ENCODE peak calls at places on chromosomes 5 and 9, in ten cellular contexts. Q is head of caudate nucleus; Z is endothelial cell of umbilical vein; N is activated naive CD4-positive, alpha-beta T cell; U is NCI-H1092; C is T-helper 2 cell; F is H9; G is naive B cell; S is GM12878; O is CD8-positive, alpha-beta T cell. Y is an unnamed sample.

GRCh38 chr9:21434202-21435014 is 5.8 kb upstream of the IFNA1 start:
- DNase-seq in N (peak), C (peak), O (no peak), Q (peak), Z (peak), G (peak), S (no peak), U (peak), F (no peak), Y (peak)

GRCh38 chr9:125732562-125732961 is 14.6 kb upstream of the PBX3 start:
- DNase-seq in Q (no peak), U (no peak), G (no peak), F (peak), C (no peak), O (no peak), N (no peak), Z (no peak), S (no peak), Y (no peak)

GRCh38 chr9:134564431-134565170 is 77.0 kb upstream of the COL5A1 start:
- DNase-seq in F (no peak), O (no peak), Z (no peak), Q (no peak), U (no peak), S (no peak), N (no peak), C (no peak), G (no peak), Y (peak)

GRCh38 chr5:88116396-88116795 is 152.2 kb downstream of the TMEM161B start:
- DNase-seq in C (no peak), S (no peak), Z (no peak), N (no peak), F (no peak), O (no peak), G (no peak), Q (no peak), U (no peak), Y (peak)

GRCh38 chr9:93668261-93668871 is 92.0 kb downstream of the PHF2 start:
- DNase-seq in G (no peak), S (no peak), O (no peak), C (no peak), U (no peak), Q (peak), N (no peak), Z (no peak), F (peak), Y (no peak)

GRCh38 chr9:130549093-130549735 is 30.2 kb upstream of the FUBP3 start:
- DNase-seq in G (no peak), Q (no peak), S (no peak), C (peak), F (no peak), Z (no peak), U (no peak), N (no peak), O (no peak), Y (no peak)

GRCh38 chr9:133943781-133944745 is 48.1 kb downstream of the VAV2 start:
- DNase-seq in N (no peak), Z (no peak), G (no peak), O (no peak), U (no peak), Q (no peak), F (no peak), S (no peak), C (no peak), Y (no peak)

GRCh38 chr5:142800776-142801494 is 30.8 kb downstream of the ARHGAP26 start:
- DNase-seq in C (peak), Q (peak), O (peak), U (no peak), Z (no peak), G (peak), N (peak), S (peak), F (no peak), Y (no peak)

GRCh38 chr9:38208206-38208901 is 139.3 kb upstream of the SHB start:
- DNase-seq in F (no peak), S (no peak), U (no peak), O (no peak), C (no peak), N (no peak), Q (no peak), G (no peak), Z (no peak), Y (no peak)